ENCODE peak calls at places on chromosome 2, in nine cellular contexts. X is body of pancreas, F is ovary, K is heart left ventricle, A is neural progenitor cell, T is osteocyte, R is progenitor cell of endocrine pancreas, D is cardiac fibroblast, Z is fibroblast of pulmonary artery. I is an unnamed sample.

GRCh38 chr2:170587937-170588336 is 127.2 kb upstream of the SP5 start:
- DNase-seq in F (no peak), D (no peak), Z (no peak), X (no peak), T (no peak), R (no peak), K (no peak), A (no peak), I (no peak)

GRCh38 chr2:144377929-144378328 is 142.0 kb downstream of the ZEB2 start:
- DNase-seq in K (no peak), F (no peak), T (no peak), Z (peak; percentile 51), D (peak; percentile 33), X (no peak), A (no peak), R (no peak), I (no peak)

GRCh38 chr2:106147665-106148064 is 46.4 kb downstream of the UXS1 start:
- DNase-seq in A (no peak), T (no peak), X (no peak), D (no peak), F (no peak), Z (no peak), R (no peak), K (no peak), I (no peak)

GRCh38 chr2:237500681-237501424 is 13.8 kb downstream of the MLPH start:
- DNase-seq in R (no peak), X (no peak), T (no peak), F (no peak), K (no peak), Z (peak; percentile 95), A (no peak), D (peak; percentile 90), I (no peak)

GRCh38 chr2:7209776-7210555 is 292.8 kb downstream of the RNF144A start:
- DNase-seq in F (no peak), A (peak; percentile 19), T (no peak), D (peak; percentile 15), X (no peak), Z (no peak), R (no peak), K (no peak), I (no peak)

GRCh38 chr2:70767094-70767698 is 804 bp downstream of the ADD2 start:
- DNase-seq in K (no peak), A (peak; percentile 71), D (no peak), X (no peak), Z (no peak), F (no peak), T (no peak), R (peak; percentile 22), I (no peak)

GRCh38 chr2:121810959-121811853 is 55.8 kb downstream of the TSN start:
- DNase-seq in A (peak; percentile 88), R (peak; percentile 22), D (peak; percentile 88), X (peak; percentile 40), Z (peak; percentile 86), F (peak; percentile 55), T (no peak), K (peak; percentile 71), I (no peak)

GRCh38 chr2:130864830-130865229 is 28.1 kb downstream of the ARHGEF4 start:
- DNase-seq in T (no peak), Z (peak; percentile 100), X (peak; percentile 89), A (no peak), R (no peak), K (no peak), D (peak; percentile 96), F (peak; percentile 33), I (no peak)

GRCh38 chr2:72943540-72944395 is 26.4 kb downstream of the EMX1 start:
- DNase-seq in K (no peak), Z (no peak), F (no peak), A (no peak), D (no peak), R (no peak), X (no peak), T (no peak), I (no peak)

GRCh38 chr2:72940361-72940760 is 23.0 kb downstream of the EMX1 start:
- DNase-seq in F (no peak), X (no peak), A (no peak), Z (no peak), K (peak; percentile 31), T (no peak), R (no peak), D (no peak), I (no peak)

GRCh38 chr2:72940786-72941185 is 23.5 kb downstream of the EMX1 start:
- DNase-seq in R (no peak), X (no peak), D (peak; percentile 38), Z (peak; percentile 26), F (no peak), K (peak; percentile 54), T (no peak), A (peak; percentile 32), I (no peak)

GRCh38 chr2:72942881-72943418 is 25.6 kb downstream of the EMX1 start:
- DNase-seq in Z (no peak), A (no peak), F (no peak), T (no peak), X (no peak), K (peak; percentile 10), R (no peak), D (no peak), I (no peak)

DNA sequence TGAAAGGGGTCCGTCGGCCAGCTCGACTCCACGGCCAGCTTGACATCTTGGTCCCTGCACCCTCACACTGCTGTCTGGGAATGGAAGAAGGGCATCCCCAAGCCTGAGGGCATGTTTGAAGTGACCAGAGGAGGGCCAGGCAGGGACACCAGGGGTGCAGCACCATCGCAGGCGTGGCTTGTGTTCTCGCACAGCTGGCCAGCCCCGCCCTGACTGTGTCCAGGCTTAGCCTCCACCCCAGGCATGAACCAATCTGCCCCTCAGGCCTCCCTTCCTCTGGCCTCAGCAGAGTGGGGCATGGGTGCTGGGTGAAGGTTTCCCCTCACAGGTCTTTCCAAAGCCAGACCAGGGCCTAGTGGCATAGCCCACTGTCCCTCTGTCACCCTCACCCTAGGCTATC is 25.0 kb downstream of the EMX1 start:
- DNase-seq in R (no peak), F (no peak), X (no peak), D (no peak), K (peak; percentile 44), T (no peak), Z (no peak), A (no peak), I (no peak)
- TF ChIP-seq CTCF in R (no peak), F (no peak), X (no peak), D (no peak), K (no peak), T (no peak), Z (no peak), A (no peak), I (no peak)

GRCh38 chr2:63052411-63053234 is 2.0 kb downstream of the OTX1 start:
- DNase-seq in A (peak; percentile 39), F (no peak), Z (no peak), K (no peak), D (no peak), X (no peak), R (no peak), T (no peak), I (no peak)

GRCh38 chr2:63053235-63053888 is 2.7 kb downstream of the OTX1 start:
- DNase-seq in A (peak; percentile 43), T (no peak), X (no peak), K (no peak), D (no peak), R (no peak), Z (no peak), F (no peak), I (no peak)

GRCh38 chr2:63055510-63056308 is 5.1 kb downstream of the OTX1 start:
- DNase-seq in R (no peak), F (no peak), X (peak; percentile 12), Z (no peak), K (peak; percentile 60), D (no peak), T (no peak), A (peak; percentile 67), I (no peak)

GRCh38 chr2:63054812-63055509 is 4.3 kb downstream of the OTX1 start:
- DNase-seq in T (no peak), D (no peak), K (no peak), X (no peak), R (no peak), F (no peak), Z (no peak), A (peak; percentile 69), I (no peak)

DNA sequence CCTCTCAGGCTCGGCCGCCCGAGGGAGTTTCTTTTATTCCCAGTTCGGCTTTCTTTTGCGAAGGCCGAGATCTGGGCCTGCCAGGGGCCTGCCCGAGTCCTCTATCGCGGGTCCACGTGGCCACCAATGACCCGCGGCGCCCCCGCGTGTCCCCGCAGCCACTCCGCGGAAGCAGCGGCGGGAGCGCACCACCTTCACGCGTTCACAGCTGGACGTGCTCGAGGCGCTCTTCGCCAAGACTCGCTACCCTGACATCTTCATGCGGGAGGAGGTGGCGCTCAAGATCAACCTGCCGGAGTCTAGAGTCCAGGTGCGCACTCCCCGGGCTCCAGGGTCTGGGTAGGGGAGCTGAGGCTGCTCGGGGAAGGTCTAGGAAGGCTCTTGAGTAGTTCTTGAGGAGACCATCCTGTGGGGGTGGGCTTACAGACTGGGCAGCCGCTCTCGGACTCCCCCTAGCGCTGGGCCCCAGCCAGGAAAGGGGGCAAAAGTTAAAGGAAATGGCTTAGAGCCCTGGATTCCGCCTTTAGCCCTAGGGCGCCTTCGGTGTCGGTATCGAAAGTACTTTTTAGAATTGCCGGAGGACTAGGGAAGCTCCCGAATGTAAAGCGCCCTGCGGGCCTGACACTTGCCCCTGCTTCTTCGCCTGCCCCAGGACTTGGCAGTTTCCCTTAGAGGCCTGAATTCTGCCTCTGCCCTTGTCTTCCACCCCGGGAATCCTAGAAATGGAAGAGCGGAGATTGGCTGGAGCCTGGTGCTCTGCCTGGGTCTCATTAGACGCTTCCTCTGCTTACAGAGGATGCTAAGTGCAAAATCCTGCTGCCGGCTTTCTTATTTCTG is 3.5 kb downstream of the OTX1 start:
- DNase-seq in Z (no peak), K (no peak), F (no peak), D (no peak), A (peak; percentile 78), X (peak; percentile 15), T (no peak), R (peak; percentile 15), I (no peak)
- TF ChIP-seq CTCF in Z (peak; percentile 29), K (no peak), F (no peak), D (peak; percentile 12), A (peak; percentile 77), X (no peak), T (peak; percentile 47), R (peak; percentile 57), I (no peak)

GRCh38 chr2:154455871-154456270 is 242.6 kb upstream of the KCNJ3 start:
- DNase-seq in T (no peak), F (no peak), D (peak; percentile 16), R (no peak), A (no peak), K (no peak), X (no peak), Z (peak; percentile 18), I (no peak)

GRCh38 chr2:154455201-154455600 is 243.3 kb upstream of the KCNJ3 start:
- DNase-seq in X (no peak), T (no peak), F (no peak), Z (peak; percentile 24), K (no peak), A (no peak), D (peak; percentile 8), R (no peak), I (no peak)

GRCh38 chr2:154452471-154452870 is 246.0 kb upstream of the KCNJ3 start:
- DNase-seq in T (no peak), A (no peak), R (no peak), F (no peak), Z (no peak), K (no peak), D (no peak), X (no peak), I (no peak)

GRCh38 chr2:154449951-154450658 is 248.4 kb upstream of the KCNJ3 start:
- DNase-seq in K (no peak), A (no peak), F (no peak), T (no peak), X (no peak), R (no peak), Z (no peak), D (no peak), I (no peak)

GRCh38 chr2:154452906-154453493 is 245.5 kb upstream of the KCNJ3 start:
- DNase-seq in K (no peak), X (no peak), A (no peak), Z (peak; percentile 29), D (peak; percentile 26), R (no peak), T (no peak), F (no peak), I (no peak)
- TF ChIP-seq CTCF in K (peak; percentile 64), X (no peak), A (peak; percentile 56), Z (peak; percentile 41), D (peak; percentile 39), R (peak; percentile 21), T (peak; percentile 39), F (no peak), I (peak; percentile 21)

GRCh38 chr2:129735576-129735975 is 243.9 kb upstream of the RAB6C start:
- DNase-seq in F (no peak), X (no peak), Z (no peak), K (no peak), R (no peak), T (peak; percentile 25), D (no peak), A (no peak), I (no peak)

GRCh38 chr2:129733041-129733440 is 246.4 kb upstream of the RAB6C start:
- DNase-seq in R (no peak), K (no peak), F (no peak), X (no peak), T (peak; percentile 49), D (no peak), Z (no peak), A (no peak), I (no peak)

GRCh38 chr2:129732630-129733026 is 246.8 kb upstream of the RAB6C start:
- DNase-seq in R (no peak), F (no peak), X (no peak), T (peak; percentile 56), D (no peak), A (no peak), Z (no peak), K (no peak), I (no peak)

GRCh38 chr2:129733579-129733978 is 245.9 kb upstream of the RAB6C start:
- DNase-seq in T (peak; percentile 44), R (no peak), D (no peak), K (no peak), A (no peak), Z (no peak), F (no peak), X (no peak), I (no peak)

DNA sequence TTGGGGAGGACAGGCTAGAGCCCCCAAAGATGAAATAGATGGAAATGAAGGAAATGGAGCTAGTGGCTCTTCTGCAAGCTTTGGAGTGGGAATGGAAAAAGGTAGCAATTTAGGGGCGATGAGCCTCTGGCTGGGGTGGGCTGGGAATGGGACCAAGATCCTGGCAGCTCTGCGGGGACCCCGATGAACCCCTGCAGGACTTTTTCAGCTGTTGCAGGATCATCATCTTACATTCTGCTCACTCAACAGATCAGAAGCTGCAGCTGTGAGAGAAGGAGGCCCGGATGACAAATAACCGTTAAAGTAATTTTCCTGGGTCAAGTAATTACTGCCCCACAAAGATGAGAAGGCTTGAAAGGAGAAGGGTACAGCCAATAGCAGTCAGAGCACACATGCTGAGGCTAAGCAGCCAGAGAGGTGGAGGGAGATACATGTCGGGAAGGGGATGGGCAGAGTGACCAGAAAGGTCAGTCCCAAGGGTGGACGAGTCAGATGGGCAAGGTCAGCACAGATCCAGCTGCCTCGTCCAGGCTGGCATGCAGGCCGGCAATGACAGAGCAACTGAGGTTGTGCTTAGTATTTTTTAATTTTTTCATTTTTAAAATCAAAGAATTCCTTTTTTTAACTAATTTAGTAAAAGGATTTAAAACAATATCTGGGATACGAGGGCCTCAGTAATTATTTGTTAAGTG is 245.0 kb upstream of the RAB6C start:
- DNase-seq in R (no peak), X (no peak), A (no peak), Z (no peak), T (peak; percentile 42), D (no peak), K (no peak), F (no peak), I (no peak)
- TF ChIP-seq CTCF in R (no peak), X (no peak), A (no peak), Z (no peak), T (no peak), D (no peak), K (no peak), F (no peak), I (no peak)

I was measured in CD14-positive monocyte.